ENCODE peak calls at places on chromosomes 16 and 17, in eight cellular contexts. E, R, K, J, M, D, G and A are unnamed samples.

GRCh38 chr17:11996722-11997146 is 541 bp downstream of the ZNF18 start:
- DNase-seq in D (no peak), E (peak), G (peak), R (no peak), J (no peak), M (peak), K (peak), A (peak)

GRCh38 chr16:49593423-49594040 is 219.9 kb downstream of the C16orf78 start:
- DNase-seq in R (no peak), G (no peak), J (no peak), E (no peak), K (no peak), D (no peak), M (no peak), A (no peak)

GRCh38 chr16:68478526-68479249 is 30.4 kb upstream of the SMPD3 start:
- DNase-seq in G (no peak), M (no peak), E (no peak), J (no peak), D (peak), K (no peak), R (no peak), A (no peak)

GRCh38 chr17:62628845-62629555 is 1.5 kb downstream of the MRC2 start:
- DNase-seq in M (no peak), J (no peak), G (peak), D (no peak), R (no peak), K (no peak), E (no peak), A (no peak)

GRCh38 chr17:40031706-40032105 is 16.5 kb downstream of the CSF3 start:
- DNase-seq in M (no peak), G (no peak), E (no peak), J (no peak), R (no peak), K (no peak), D (no peak), A (no peak)

GRCh38 chr16:87123356-87124001 is 193.7 kb downstream of the C16orf95 start:
- DNase-seq in R (no peak), E (no peak), D (no peak), K (no peak), M (no peak), J (no peak), G (no peak), A (no peak)

GRCh38 chr17:4074831-4075495 is 67.9 kb downstream of the ZZEF1 start:
- DNase-seq in D (no peak), E (peak), J (no peak), M (no peak), G (peak), R (no peak), K (no peak), A (peak)

GRCh38 chr17:82384730-82385429 is 13.3 kb downstream of the UTS2R start:
- DNase-seq in R (no peak), D (no peak), G (peak), M (no peak), K (no peak), J (no peak), E (no peak), A (no peak)

GRCh38 chr17:38735161-38735997 is 5.2 kb downstream of the CISD3 start:
- DNase-seq in G (no peak), J (peak), D (no peak), R (peak), E (peak), M (peak), K (no peak), A (no peak)

GRCh38 chr17:4901108-4901647 is 1.7 kb downstream of the CHRNE start:
- DNase-seq in D (no peak), E (no peak), J (no peak), M (no peak), R (no peak), G (no peak), K (no peak), A (no peak)

GRCh38 chr16:67872631-67873434 is at the start of gene EDC4:
- DNase-seq in G (peak), D (no peak), E (peak), K (peak), R (peak), M (peak), J (peak), A (peak)

GRCh38 chr17:34626141-34626681 is 46.8 kb downstream of the TMEM132E start:
- DNase-seq in K (no peak), D (no peak), E (no peak), R (no peak), J (no peak), M (no peak), G (no peak), A (no peak)

GRCh38 chr17:73096866-73097265 is 4.4 kb upstream of the SLC39A11 start:
- DNase-seq in D (no peak), G (peak), K (no peak), R (no peak), E (no peak), M (no peak), J (no peak), A (no peak)

GRCh38 chr17:79835953-79836951 is 3.0 kb downstream of the CBX4 start:
- DNase-seq in E (no peak), G (no peak), M (no peak), J (no peak), R (no peak), D (peak), K (peak), A (no peak)

GRCh38 chr17:82957469-82957795 is 117.6 kb upstream of the ZNF750 start:
- DNase-seq in R (no peak), E (no peak), G (no peak), D (no peak), M (no peak), J (no peak), K (no peak), A (no peak)

GRCh38 chr17:61717352-61717751 is 126.3 kb upstream of the NACA2 start:
- DNase-seq in E (no peak), G (no peak), D (no peak), K (no peak), M (no peak), J (no peak), R (no peak), A (no peak)

GRCh38 chr17:45906927-45907622 is 12.7 kb downstream of the MAPT start:
- DNase-seq in E (no peak), R (no peak), D (no peak), K (no peak), J (no peak), G (no peak), M (peak), A (no peak)

GRCh38 chr17:82179946-82180475 is 32.6 kb downstream of the CCDC57 start:
- DNase-seq in R (no peak), E (no peak), D (no peak), M (no peak), J (no peak), K (no peak), G (no peak), A (no peak)

GRCh38 chr17:32792207-32792606 is 84.7 kb downstream of the MYO1D start:
- DNase-seq in J (no peak), D (no peak), M (no peak), G (no peak), E (no peak), K (no peak), R (no peak), A (no peak)

GRCh38 chr17:82287849-82288601 is 14.5 kb upstream of the CSNK1D start:
- DNase-seq in M (no peak), E (no peak), R (no peak), D (no peak), J (no peak), G (peak), K (no peak), A (no peak)

GRCh38 chr17:80834896-80835281 is 156.8 kb upstream of the CHMP6 start:
- DNase-seq in E (no peak), R (no peak), D (no peak), M (no peak), J (no peak), K (no peak), G (no peak), A (no peak)

GRCh38 chr17:76080934-76081287 is 1.9 kb downstream of the ZACN start:
- DNase-seq in R (no peak), D (no peak), E (no peak), J (no peak), M (no peak), G (no peak), K (no peak), A (no peak)

GRCh38 chr17:73291260-73291801 is 20.5 kb downstream of the CDC42EP4 start:
- DNase-seq in R (no peak), J (no peak), K (peak), D (no peak), G (peak), M (no peak), E (peak), A (no peak)

GRCh38 chr17:50371526-50371925 is 1.5 kb downstream of the MRPL27 start:
- DNase-seq in J (no peak), M (no peak), D (no peak), R (no peak), K (no peak), E (no peak), G (no peak), A (no peak)

GRCh38 chr17:80612997-80613731 is 68.5 kb downstream of the RPTOR start:
- DNase-seq in J (no peak), R (no peak), D (no peak), E (no peak), G (no peak), M (no peak), K (no peak), A (no peak)

GRCh38 chr17:2067048-2067452 is 12.1 kb downstream of the HIC1 start:
- DNase-seq in M (no peak), E (no peak), K (no peak), R (no peak), G (no peak), J (no peak), D (no peak), A (no peak)

GRCh38 chr17:1413281-1413791 is 13.3 kb upstream of the YWHAE start:
- DNase-seq in M (no peak), E (no peak), K (no peak), D (no peak), G (peak), J (no peak), R (no peak), A (no peak)